ENCODE peak calls at places on chromosomes 7 and 10, in four cellular contexts. One of them, this sample, is unnamed.

GRCh38 chr10:77456414-77456813 is 181.2 kb downstream of the KCNMA1 start:
- DNase-seq in stimulated activated CD8-positive, alpha-beta memory T cell treated with anti-CD3 and anti-CD28 coated beads, Interleukin-4, amount 100 ng/mL, for 1 hour: no peak
- DNase-seq in left cardiac atrium: no peak
- DNase-seq in cardiac fibroblast: no peak
- DNase-seq in this sample: no peak

GRCh38 chr7:101553018-101553770 is 75.9 kb downstream of the MYL10 start:
- DNase-seq in stimulated activated CD8-positive, alpha-beta memory T cell treated with anti-CD3 and anti-CD28 coated beads, Interleukin-4, amount 100 ng/mL, for 1 hour: no peak
- DNase-seq in left cardiac atrium: no peak
- DNase-seq in cardiac fibroblast: no peak
- DNase-seq in this sample: no peak

GRCh38 chr10:130935897-130936550 is 375.5 kb downstream of the TCERG1L start:
- DNase-seq in stimulated activated CD8-positive, alpha-beta memory T cell treated with anti-CD3 and anti-CD28 coated beads, Interleukin-4, amount 100 ng/mL, for 1 hour: no peak
- DNase-seq in left cardiac atrium: no peak
- DNase-seq in cardiac fibroblast: no peak
- DNase-seq in this sample: no peak

GRCh38 chr10:62459072-62459471 is 84.9 kb downstream of the ZNF365 start:
- DNase-seq in stimulated activated CD8-positive, alpha-beta memory T cell treated with anti-CD3 and anti-CD28 coated beads, Interleukin-4, amount 100 ng/mL, for 1 hour: no peak
- DNase-seq in left cardiac atrium: no peak
- DNase-seq in cardiac fibroblast: peak
- DNase-seq in this sample: no peak

GRCh38 chr7:96321670-96322372 is at the start of gene SLC25A13:
- DNase-seq in stimulated activated CD8-positive, alpha-beta memory T cell treated with anti-CD3 and anti-CD28 coated beads, Interleukin-4, amount 100 ng/mL, for 1 hour: peak
- DNase-seq in left cardiac atrium: peak
- DNase-seq in cardiac fibroblast: peak
- DNase-seq in this sample: peak

GRCh38 chr10:76558586-76558985 is 1079.0 kb downstream of the KCNMA1 start:
- DNase-seq in stimulated activated CD8-positive, alpha-beta memory T cell treated with anti-CD3 and anti-CD28 coated beads, Interleukin-4, amount 100 ng/mL, for 1 hour: no peak
- DNase-seq in left cardiac atrium: no peak
- DNase-seq in cardiac fibroblast: peak
- DNase-seq in this sample: no peak

GRCh38 chr7:57775396-57776088 is 325.6 kb downstream of the ZNF716 start:
- DNase-seq in stimulated activated CD8-positive, alpha-beta memory T cell treated with anti-CD3 and anti-CD28 coated beads, Interleukin-4, amount 100 ng/mL, for 1 hour: no peak
- DNase-seq in left cardiac atrium: no peak
- DNase-seq in cardiac fibroblast: no peak
- DNase-seq in this sample: no peak

GRCh38 chr10:77188511-77188910 is 449.1 kb downstream of the KCNMA1 start:
- DNase-seq in stimulated activated CD8-positive, alpha-beta memory T cell treated with anti-CD3 and anti-CD28 coated beads, Interleukin-4, amount 100 ng/mL, for 1 hour: no peak
- DNase-seq in left cardiac atrium: no peak
- DNase-seq in cardiac fibroblast: no peak
- DNase-seq in this sample: no peak

GRCh38 chr7:55192718-55193117 is 172.4 kb upstream of the LANCL2 start:
- DNase-seq in stimulated activated CD8-positive, alpha-beta memory T cell treated with anti-CD3 and anti-CD28 coated beads, Interleukin-4, amount 100 ng/mL, for 1 hour: no peak
- DNase-seq in left cardiac atrium: no peak
- DNase-seq in cardiac fibroblast: peak
- DNase-seq in this sample: no peak

GRCh38 chr10:25725917-25726716 is 207.9 kb upstream of the MYO3A start:
- DNase-seq in stimulated activated CD8-positive, alpha-beta memory T cell treated with anti-CD3 and anti-CD28 coated beads, Interleukin-4, amount 100 ng/mL, for 1 hour: no peak
- DNase-seq in left cardiac atrium: no peak
- DNase-seq in cardiac fibroblast: peak
- DNase-seq in this sample: no peak

GRCh38 chr7:128911441-128912031 is 1.0 kb upstream of the KCP start:
- DNase-seq in stimulated activated CD8-positive, alpha-beta memory T cell treated with anti-CD3 and anti-CD28 coated beads, Interleukin-4, amount 100 ng/mL, for 1 hour: no peak
- DNase-seq in left cardiac atrium: peak
- DNase-seq in cardiac fibroblast: peak
- DNase-seq in this sample: no peak

GRCh38 chr10:33217854-33218253 is 116.6 kb downstream of the NRP1 start:
- DNase-seq in stimulated activated CD8-positive, alpha-beta memory T cell treated with anti-CD3 and anti-CD28 coated beads, Interleukin-4, amount 100 ng/mL, for 1 hour: no peak
- DNase-seq in left cardiac atrium: no peak
- DNase-seq in cardiac fibroblast: no peak
- DNase-seq in this sample: no peak

GRCh38 chr7:111650456-111650999 is 88.2 kb upstream of the IMMP2L start:
- DNase-seq in stimulated activated CD8-positive, alpha-beta memory T cell treated with anti-CD3 and anti-CD28 coated beads, Interleukin-4, amount 100 ng/mL, for 1 hour: no peak
- DNase-seq in left cardiac atrium: no peak
- DNase-seq in cardiac fibroblast: peak
- DNase-seq in this sample: no peak

GRCh38 chr10:14459670-14460069 is 128.9 kb upstream of the FRMD4A start:
- DNase-seq in stimulated activated CD8-positive, alpha-beta memory T cell treated with anti-CD3 and anti-CD28 coated beads, Interleukin-4, amount 100 ng/mL, for 1 hour: no peak
- DNase-seq in left cardiac atrium: no peak
- DNase-seq in cardiac fibroblast: no peak
- DNase-seq in this sample: no peak

GRCh38 chr10:8052344-8052969 is 2.0 kb upstream of the GATA3 start:
- DNase-seq in stimulated activated CD8-positive, alpha-beta memory T cell treated with anti-CD3 and anti-CD28 coated beads, Interleukin-4, amount 100 ng/mL, for 1 hour: no peak
- DNase-seq in left cardiac atrium: no peak
- DNase-seq in cardiac fibroblast: no peak
- DNase-seq in this sample: no peak

GRCh38 chr7:113308399-113308798 is 190.0 kb upstream of the SMIM30 start:
- DNase-seq in stimulated activated CD8-positive, alpha-beta memory T cell treated with anti-CD3 and anti-CD28 coated beads, Interleukin-4, amount 100 ng/mL, for 1 hour: no peak
- DNase-seq in left cardiac atrium: no peak
- DNase-seq in cardiac fibroblast: no peak
- DNase-seq in this sample: no peak

GRCh38 chr7:94412762-94413322 is 18.1 kb downstream of the COL1A2 start:
- DNase-seq in stimulated activated CD8-positive, alpha-beta memory T cell treated with anti-CD3 and anti-CD28 coated beads, Interleukin-4, amount 100 ng/mL, for 1 hour: no peak
- DNase-seq in left cardiac atrium: no peak
- DNase-seq in cardiac fibroblast: peak
- DNase-seq in this sample: no peak

GRCh38 chr10:72079356-72079755 is 9.0 kb downstream of the SPOCK2 start:
- DNase-seq in stimulated activated CD8-positive, alpha-beta memory T cell treated with anti-CD3 and anti-CD28 coated beads, Interleukin-4, amount 100 ng/mL, for 1 hour: peak
- DNase-seq in left cardiac atrium: no peak
- DNase-seq in cardiac fibroblast: no peak
- DNase-seq in this sample: peak

GRCh38 chr10:519055-519715 is 170.3 kb downstream of the DIP2C start:
- DNase-seq in stimulated activated CD8-positive, alpha-beta memory T cell treated with anti-CD3 and anti-CD28 coated beads, Interleukin-4, amount 100 ng/mL, for 1 hour: no peak
- DNase-seq in left cardiac atrium: no peak
- DNase-seq in cardiac fibroblast: no peak
- DNase-seq in this sample: no peak

GRCh38 chr7:87146740-87147386 is 5.4 kb upstream of the DMTF1 start:
- DNase-seq in stimulated activated CD8-positive, alpha-beta memory T cell treated with anti-CD3 and anti-CD28 coated beads, Interleukin-4, amount 100 ng/mL, for 1 hour: no peak
- DNase-seq in left cardiac atrium: peak
- DNase-seq in cardiac fibroblast: no peak
- DNase-seq in this sample: no peak

GRCh38 chr7:100171087-100171681 is 2.8 kb upstream of the GAL3ST4 start:
- DNase-seq in stimulated activated CD8-positive, alpha-beta memory T cell treated with anti-CD3 and anti-CD28 coated beads, Interleukin-4, amount 100 ng/mL, for 1 hour: no peak
- DNase-seq in left cardiac atrium: no peak
- DNase-seq in cardiac fibroblast: no peak
- DNase-seq in this sample: peak

GRCh38 chr7:101410743-101411476 is 48.2 kb downstream of the COL26A1 start:
- DNase-seq in stimulated activated CD8-positive, alpha-beta memory T cell treated with anti-CD3 and anti-CD28 coated beads, Interleukin-4, amount 100 ng/mL, for 1 hour: peak
- DNase-seq in left cardiac atrium: no peak
- DNase-seq in cardiac fibroblast: peak
- DNase-seq in this sample: peak

GRCh38 chr7:122256036-122256805 is 48.3 kb downstream of the FEZF1 start:
- DNase-seq in stimulated activated CD8-positive, alpha-beta memory T cell treated with anti-CD3 and anti-CD28 coated beads, Interleukin-4, amount 100 ng/mL, for 1 hour: no peak
- DNase-seq in left cardiac atrium: no peak
- DNase-seq in cardiac fibroblast: no peak
- DNase-seq in this sample: no peak

GRCh38 chr10:19713800-19714525 is 102.3 kb upstream of the PLXDC2 start:
- DNase-seq in stimulated activated CD8-positive, alpha-beta memory T cell treated with anti-CD3 and anti-CD28 coated beads, Interleukin-4, amount 100 ng/mL, for 1 hour: no peak
- DNase-seq in left cardiac atrium: no peak
- DNase-seq in cardiac fibroblast: peak
- DNase-seq in this sample: no peak

GRCh38 chr7:26624431-26624830 is 240.0 kb downstream of the SKAP2 start:
- DNase-seq in stimulated activated CD8-positive, alpha-beta memory T cell treated with anti-CD3 and anti-CD28 coated beads, Interleukin-4, amount 100 ng/mL, for 1 hour: no peak
- DNase-seq in left cardiac atrium: no peak
- DNase-seq in cardiac fibroblast: no peak
- DNase-seq in this sample: no peak

GRCh38 chr7:24622646-24623182 is 49.5 kb downstream of the PALS2 start:
- DNase-seq in stimulated activated CD8-positive, alpha-beta memory T cell treated with anti-CD3 and anti-CD28 coated beads, Interleukin-4, amount 100 ng/mL, for 1 hour: no peak
- DNase-seq in left cardiac atrium: no peak
- DNase-seq in cardiac fibroblast: peak
- DNase-seq in this sample: no peak

GRCh38 chr7:121271098-121271497 is 57.7 kb upstream of the WNT16 start:
- DNase-seq in stimulated activated CD8-positive, alpha-beta memory T cell treated with anti-CD3 and anti-CD28 coated beads, Interleukin-4, amount 100 ng/mL, for 1 hour: no peak
- DNase-seq in left cardiac atrium: no peak
- DNase-seq in cardiac fibroblast: no peak
- DNase-seq in this sample: no peak

GRCh38 chr7:22302951-22303423 is 54.0 kb downstream of the RAPGEF5 start:
- DNase-seq in stimulated activated CD8-positive, alpha-beta memory T cell treated with anti-CD3 and anti-CD28 coated beads, Interleukin-4, amount 100 ng/mL, for 1 hour: no peak
- DNase-seq in left cardiac atrium: no peak
- DNase-seq in cardiac fibroblast: no peak
- DNase-seq in this sample: no peak

GRCh38 chr7:36215017-36215621 is 62.1 kb downstream of the EEPD1 start:
- DNase-seq in stimulated activated CD8-positive, alpha-beta memory T cell treated with anti-CD3 and anti-CD28 coated beads, Interleukin-4, amount 100 ng/mL, for 1 hour: no peak
- DNase-seq in left cardiac atrium: no peak
- DNase-seq in cardiac fibroblast: no peak
- DNase-seq in this sample: no peak

GRCh38 chr10:49602380-49603023 is 7.6 kb upstream of the SLC18A3 start:
- DNase-seq in stimulated activated CD8-positive, alpha-beta memory T cell treated with anti-CD3 and anti-CD28 coated beads, Interleukin-4, amount 100 ng/mL, for 1 hour: no peak
- DNase-seq in left cardiac atrium: no peak
- DNase-seq in cardiac fibroblast: no peak
- DNase-seq in this sample: no peak

GRCh38 chr10:4459531-4459930 is 366.5 kb upstream of the AKR1E2 start:
- DNase-seq in stimulated activated CD8-positive, alpha-beta memory T cell treated with anti-CD3 and anti-CD28 coated beads, Interleukin-4, amount 100 ng/mL, for 1 hour: no peak
- DNase-seq in left cardiac atrium: no peak
- DNase-seq in cardiac fibroblast: peak
- DNase-seq in this sample: no peak

GRCh38 chr10:87816163-87816841 is 1.7 kb downstream of the ATAD1 start:
- DNase-seq in stimulated activated CD8-positive, alpha-beta memory T cell treated with anti-CD3 and anti-CD28 coated beads, Interleukin-4, amount 100 ng/mL, for 1 hour: no peak
- DNase-seq in left cardiac atrium: no peak
- DNase-seq in cardiac fibroblast: no peak
- DNase-seq in this sample: no peak

GRCh38 chr10:12960431-12960898 is 41.0 kb downstream of the CCDC3 start:
- DNase-seq in stimulated activated CD8-positive, alpha-beta memory T cell treated with anti-CD3 and anti-CD28 coated beads, Interleukin-4, amount 100 ng/mL, for 1 hour: no peak
- DNase-seq in left cardiac atrium: peak
- DNase-seq in cardiac fibroblast: peak
- DNase-seq in this sample: no peak

GRCh38 chr7:73715648-73716317 is 3.7 kb downstream of the STX1A start:
- DNase-seq in stimulated activated CD8-positive, alpha-beta memory T cell treated with anti-CD3 and anti-CD28 coated beads, Interleukin-4, amount 100 ng/mL, for 1 hour: no peak
- DNase-seq in left cardiac atrium: no peak
- DNase-seq in cardiac fibroblast: peak
- DNase-seq in this sample: no peak

GRCh38 chr10:93481931-93482834 is at the start of gene MYOF:
- DNase-seq in stimulated activated CD8-positive, alpha-beta memory T cell treated with anti-CD3 and anti-CD28 coated beads, Interleukin-4, amount 100 ng/mL, for 1 hour: no peak
- DNase-seq in left cardiac atrium: peak
- DNase-seq in cardiac fibroblast: peak
- DNase-seq in this sample: peak

GRCh38 chr7:107998660-107999480 is 4.1 kb downstream of the LAMB1 start:
- DNase-seq in stimulated activated CD8-positive, alpha-beta memory T cell treated with anti-CD3 and anti-CD28 coated beads, Interleukin-4, amount 100 ng/mL, for 1 hour: no peak
- DNase-seq in left cardiac atrium: no peak
- DNase-seq in cardiac fibroblast: no peak
- DNase-seq in this sample: no peak

GRCh38 chr7:105678811-105679495 is 97.7 kb upstream of the EFCAB10 start:
- DNase-seq in stimulated activated CD8-positive, alpha-beta memory T cell treated with anti-CD3 and anti-CD28 coated beads, Interleukin-4, amount 100 ng/mL, for 1 hour: no peak
- DNase-seq in left cardiac atrium: peak
- DNase-seq in cardiac fibroblast: peak
- DNase-seq in this sample: no peak

GRCh38 chr10:75165684-75166622 is 44.6 kb upstream of the VDAC2 start:
- DNase-seq in stimulated activated CD8-positive, alpha-beta memory T cell treated with anti-CD3 and anti-CD28 coated beads, Interleukin-4, amount 100 ng/mL, for 1 hour: no peak
- DNase-seq in left cardiac atrium: no peak
- DNase-seq in cardiac fibroblast: peak
- DNase-seq in this sample: no peak

GRCh38 chr10:103333934-103334520 is 16.9 kb downstream of the PCGF6 start:
- DNase-seq in stimulated activated CD8-positive, alpha-beta memory T cell treated with anti-CD3 and anti-CD28 coated beads, Interleukin-4, amount 100 ng/mL, for 1 hour: no peak
- DNase-seq in left cardiac atrium: no peak
- DNase-seq in cardiac fibroblast: peak
- DNase-seq in this sample: no peak